ENCODE peak calls at places on chromosomes 2 and 18, in ten cellular contexts. One of them, this sample, is unnamed.

GRCh38 chr2:18379869-18380268 is 180.6 kb downstream of the RDH14 start:
- DNase-seq in coronary artery: no peak
- DNase-seq in fibroblast of villous mesenchyme: no peak
- DNase-seq in astrocyte of the spinal cord: no peak
- DNase-seq in CD8-positive, alpha-beta T cell: no peak
- DNase-seq in astrocyte: no peak
- DNase-seq in HFF-Myc: no peak
- DNase-seq in PC-3: no peak
- DNase-seq in BJ: no peak
- DNase-seq in heart right ventricle: no peak
- DNase-seq in this sample: no peak

GRCh38 chr18:77676901-77677300 is 427.3 kb downstream of the GALR1 start:
- DNase-seq in coronary artery: no peak
- DNase-seq in fibroblast of villous mesenchyme: no peak
- DNase-seq in astrocyte of the spinal cord: no peak
- DNase-seq in CD8-positive, alpha-beta T cell: no peak
- DNase-seq in astrocyte: no peak
- DNase-seq in HFF-Myc: no peak
- DNase-seq in PC-3: no peak
- DNase-seq in BJ: no peak
- DNase-seq in heart right ventricle: no peak
- DNase-seq in this sample: no peak

GRCh38 chr2:152098033-152098797 is 629 bp downstream of the CACNB4 start:
- DNase-seq in coronary artery: no peak
- DNase-seq in fibroblast of villous mesenchyme: peak
- DNase-seq in astrocyte of the spinal cord: no peak
- DNase-seq in CD8-positive, alpha-beta T cell: no peak
- DNase-seq in astrocyte: no peak
- DNase-seq in HFF-Myc: no peak
- DNase-seq in PC-3: peak
- DNase-seq in BJ: no peak
- DNase-seq in heart right ventricle: peak
- DNase-seq in this sample: peak

GRCh38 chr18:74234326-74235171 is 57.2 kb downstream of the CYB5A start:
- DNase-seq in coronary artery: no peak
- DNase-seq in fibroblast of villous mesenchyme: peak
- DNase-seq in astrocyte of the spinal cord: peak
- DNase-seq in CD8-positive, alpha-beta T cell: no peak
- DNase-seq in astrocyte: peak
- DNase-seq in HFF-Myc: no peak
- DNase-seq in PC-3: peak
- DNase-seq in BJ: no peak
- DNase-seq in heart right ventricle: no peak
- DNase-seq in this sample: peak

GRCh38 chr2:150023044-150023443 is 435.5 kb upstream of the MMADHC start:
- DNase-seq in coronary artery: no peak
- DNase-seq in fibroblast of villous mesenchyme: no peak
- DNase-seq in astrocyte of the spinal cord: no peak
- DNase-seq in CD8-positive, alpha-beta T cell: no peak
- DNase-seq in astrocyte: peak
- DNase-seq in HFF-Myc: no peak
- DNase-seq in PC-3: no peak
- DNase-seq in BJ: no peak
- DNase-seq in heart right ventricle: no peak
- DNase-seq in this sample: no peak

GRCh38 chr2:48457227-48457626 is 72.7 kb upstream of the STON1 start:
- DNase-seq in coronary artery: no peak
- DNase-seq in fibroblast of villous mesenchyme: no peak
- DNase-seq in astrocyte of the spinal cord: no peak
- DNase-seq in CD8-positive, alpha-beta T cell: no peak
- DNase-seq in astrocyte: no peak
- DNase-seq in HFF-Myc: no peak
- DNase-seq in PC-3: no peak
- DNase-seq in BJ: no peak
- DNase-seq in heart right ventricle: no peak
- DNase-seq in this sample: no peak

GRCh38 chr2:140472676-140473075 is 1658.1 kb downstream of the LRP1B start:
- DNase-seq in coronary artery: no peak
- DNase-seq in fibroblast of villous mesenchyme: no peak
- DNase-seq in astrocyte of the spinal cord: no peak
- DNase-seq in CD8-positive, alpha-beta T cell: no peak
- DNase-seq in astrocyte: no peak
- DNase-seq in HFF-Myc: no peak
- DNase-seq in PC-3: no peak
- DNase-seq in BJ: no peak
- DNase-seq in heart right ventricle: no peak
- DNase-seq in this sample: no peak

GRCh38 chr2:120568975-120569268 is 166.7 kb upstream of the GLI2 start:
- DNase-seq in coronary artery: no peak
- DNase-seq in fibroblast of villous mesenchyme: no peak
- DNase-seq in astrocyte of the spinal cord: peak
- DNase-seq in CD8-positive, alpha-beta T cell: no peak
- DNase-seq in astrocyte: no peak
- DNase-seq in HFF-Myc: no peak
- DNase-seq in PC-3: no peak
- DNase-seq in BJ: no peak
- DNase-seq in heart right ventricle: no peak
- DNase-seq in this sample: no peak

GRCh38 chr2:119240311-119241204 is 16.9 kb downstream of the STEAP3 start:
- DNase-seq in coronary artery: peak
- DNase-seq in fibroblast of villous mesenchyme: peak
- DNase-seq in astrocyte of the spinal cord: peak
- DNase-seq in CD8-positive, alpha-beta T cell: no peak
- DNase-seq in astrocyte: peak
- DNase-seq in HFF-Myc: peak
- DNase-seq in PC-3: peak
- DNase-seq in BJ: no peak
- DNase-seq in heart right ventricle: peak
- DNase-seq in this sample: peak

GRCh38 chr2:73944714-73945113 is 18.0 kb downstream of the DGUOK start:
- DNase-seq in coronary artery: no peak
- DNase-seq in fibroblast of villous mesenchyme: no peak
- DNase-seq in astrocyte of the spinal cord: no peak
- DNase-seq in CD8-positive, alpha-beta T cell: no peak
- DNase-seq in astrocyte: no peak
- DNase-seq in HFF-Myc: no peak
- DNase-seq in PC-3: no peak
- DNase-seq in BJ: no peak
- DNase-seq in heart right ventricle: no peak
- DNase-seq in this sample: no peak

GRCh38 chr2:120826260-120826648 is 90.6 kb downstream of the GLI2 start:
- DNase-seq in coronary artery: no peak
- DNase-seq in fibroblast of villous mesenchyme: no peak
- DNase-seq in astrocyte of the spinal cord: no peak
- DNase-seq in CD8-positive, alpha-beta T cell: no peak
- DNase-seq in astrocyte: no peak
- DNase-seq in HFF-Myc: no peak
- DNase-seq in PC-3: no peak
- DNase-seq in BJ: no peak
- DNase-seq in heart right ventricle: no peak
- DNase-seq in this sample: no peak

GRCh38 chr18:46452820-46453219 is 204.2 kb downstream of the LOXHD1 start:
- DNase-seq in coronary artery: no peak
- DNase-seq in fibroblast of villous mesenchyme: no peak
- DNase-seq in astrocyte of the spinal cord: peak
- DNase-seq in CD8-positive, alpha-beta T cell: no peak
- DNase-seq in astrocyte: peak
- DNase-seq in HFF-Myc: peak
- DNase-seq in PC-3: peak
- DNase-seq in BJ: no peak
- DNase-seq in heart right ventricle: no peak
- DNase-seq in this sample: no peak

GRCh38 chr2:100235098-100235497 is 87.2 kb downstream of the LONRF2 start:
- DNase-seq in coronary artery: peak
- DNase-seq in fibroblast of villous mesenchyme: no peak
- DNase-seq in astrocyte of the spinal cord: peak
- DNase-seq in CD8-positive, alpha-beta T cell: peak
- DNase-seq in astrocyte: no peak
- DNase-seq in HFF-Myc: no peak
- DNase-seq in PC-3: peak
- DNase-seq in BJ: no peak
- DNase-seq in heart right ventricle: no peak
- DNase-seq in this sample: no peak

GRCh38 chr18:2657788-2658458 is 2.4 kb downstream of the SMCHD1 start:
- DNase-seq in coronary artery: no peak
- DNase-seq in fibroblast of villous mesenchyme: peak
- DNase-seq in astrocyte of the spinal cord: peak
- DNase-seq in CD8-positive, alpha-beta T cell: no peak
- DNase-seq in astrocyte: peak
- DNase-seq in HFF-Myc: peak
- DNase-seq in PC-3: peak
- DNase-seq in BJ: peak
- DNase-seq in heart right ventricle: no peak
- DNase-seq in this sample: peak

GRCh38 chr2:66264354-66264753 is 170.6 kb upstream of the MEIS1 start:
- DNase-seq in coronary artery: no peak
- DNase-seq in fibroblast of villous mesenchyme: no peak
- DNase-seq in astrocyte of the spinal cord: no peak
- DNase-seq in CD8-positive, alpha-beta T cell: no peak
- DNase-seq in astrocyte: no peak
- DNase-seq in HFF-Myc: no peak
- DNase-seq in PC-3: no peak
- DNase-seq in BJ: no peak
- DNase-seq in heart right ventricle: no peak
- DNase-seq in this sample: no peak

GRCh38 chr2:216649573-216649972 is 16.4 kb downstream of the IGFBP2 start:
- DNase-seq in coronary artery: no peak
- DNase-seq in fibroblast of villous mesenchyme: no peak
- DNase-seq in astrocyte of the spinal cord: no peak
- DNase-seq in CD8-positive, alpha-beta T cell: no peak
- DNase-seq in astrocyte: no peak
- DNase-seq in HFF-Myc: no peak
- DNase-seq in PC-3: no peak
- DNase-seq in BJ: no peak
- DNase-seq in heart right ventricle: no peak
- DNase-seq in this sample: no peak

DNA sequence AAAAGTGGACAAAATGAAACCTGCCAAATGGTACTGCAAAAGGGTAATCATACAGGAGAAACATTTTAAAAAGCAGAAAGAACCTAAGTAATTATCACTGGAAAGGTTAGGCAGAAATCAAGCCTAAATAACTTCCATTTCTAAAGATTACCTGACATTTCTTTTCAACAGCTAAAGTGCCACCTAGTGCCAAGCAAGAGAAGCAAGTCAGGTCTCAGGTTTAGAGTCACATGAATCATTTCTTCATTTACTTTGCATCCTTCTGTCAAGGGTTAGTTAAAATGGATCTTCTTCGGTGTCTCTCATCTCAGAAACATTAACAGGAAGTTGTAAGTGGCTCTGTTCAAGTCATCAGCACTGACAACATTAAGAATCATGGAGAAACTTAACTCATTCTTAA is 90.3 kb downstream of the AKAIN1 start:
- DNase-seq in coronary artery: no peak
- DNase-seq in fibroblast of villous mesenchyme: no peak
- DNase-seq in astrocyte of the spinal cord: no peak
- DNase-seq in CD8-positive, alpha-beta T cell: no peak
- DNase-seq in astrocyte: no peak
- DNase-seq in HFF-Myc: no peak
- DNase-seq in PC-3: peak
- DNase-seq in BJ: no peak
- DNase-seq in heart right ventricle: no peak
- DNase-seq in this sample: no peak
- TF ChIP-seq CTCF in coronary artery: no peak
- TF ChIP-seq CTCF in fibroblast of villous mesenchyme: no peak
- TF ChIP-seq CTCF in astrocyte of the spinal cord: no peak
- TF ChIP-seq CTCF in CD8-positive, alpha-beta T cell: no peak
- TF ChIP-seq CTCF in astrocyte: no peak
- TF ChIP-seq CTCF in HFF-Myc: no peak
- TF ChIP-seq CTCF in PC-3: peak
- TF ChIP-seq CTCF in BJ: no peak
- TF ChIP-seq CTCF in heart right ventricle: peak
- TF ChIP-seq CTCF in this sample: no peak

DNA sequence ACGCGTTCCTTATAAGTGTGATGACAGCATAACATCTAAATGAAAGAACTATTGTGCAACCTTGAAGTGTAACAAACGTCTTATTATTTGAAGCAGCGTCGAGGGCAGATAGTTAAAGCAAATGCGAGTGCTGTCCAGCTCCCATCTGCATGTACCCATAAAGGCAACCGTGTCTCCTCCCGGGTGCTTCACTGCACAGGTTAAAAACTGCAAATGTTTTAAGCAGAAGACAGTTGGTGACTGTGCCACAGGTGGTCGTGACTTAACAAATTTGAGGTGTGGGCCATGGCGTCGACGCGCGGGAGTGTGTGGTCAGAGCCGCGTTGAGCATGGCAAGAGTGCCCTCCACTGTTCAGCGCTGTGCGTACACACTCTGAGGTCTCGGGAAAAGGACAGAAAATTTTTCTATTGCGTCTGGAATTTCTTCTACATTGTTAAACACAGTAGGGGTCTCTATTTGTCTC is 6.4 kb downstream of the SALL3 start:
- DNase-seq in coronary artery: no peak
- DNase-seq in fibroblast of villous mesenchyme: no peak
- DNase-seq in astrocyte of the spinal cord: peak
- DNase-seq in CD8-positive, alpha-beta T cell: no peak
- DNase-seq in astrocyte: peak
- DNase-seq in HFF-Myc: no peak
- DNase-seq in PC-3: peak
- DNase-seq in BJ: no peak
- DNase-seq in heart right ventricle: no peak
- DNase-seq in this sample: peak
- H3K4me3 ChIP-seq in coronary artery: no peak
- H3K4me3 ChIP-seq in fibroblast of villous mesenchyme: no peak
- H3K4me3 ChIP-seq in astrocyte of the spinal cord: no peak
- H3K4me3 ChIP-seq in CD8-positive, alpha-beta T cell: no peak
- H3K4me3 ChIP-seq in astrocyte: peak
- H3K4me3 ChIP-seq in HFF-Myc: no peak
- H3K4me3 ChIP-seq in PC-3: no peak
- H3K4me3 ChIP-seq in BJ: no peak
- H3K4me3 ChIP-seq in heart right ventricle: no peak
- H3K4me3 ChIP-seq in this sample: no peak

DNA sequence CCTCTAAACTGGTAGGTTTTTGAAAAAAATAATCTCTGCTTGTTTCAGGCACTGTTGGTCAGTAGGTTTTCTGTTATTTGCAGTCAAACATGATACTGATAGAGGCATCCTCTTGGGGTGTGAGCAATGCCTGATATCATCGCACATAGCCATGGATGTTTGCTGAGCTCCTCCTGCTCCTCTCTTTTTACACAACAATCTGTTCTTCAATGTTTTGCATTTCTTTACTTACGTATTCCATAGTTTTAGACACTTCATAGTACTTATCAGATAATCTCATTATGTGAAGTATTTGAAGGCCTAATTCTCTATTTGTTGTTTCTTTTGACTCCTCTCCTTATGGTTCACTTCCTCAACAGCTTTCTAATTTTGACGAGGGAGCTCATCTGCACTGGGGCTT is 23.0 kb upstream of the HS6ST1 start:
- DNase-seq in coronary artery: no peak
- DNase-seq in fibroblast of villous mesenchyme: no peak
- DNase-seq in astrocyte of the spinal cord: no peak
- DNase-seq in CD8-positive, alpha-beta T cell: no peak
- DNase-seq in astrocyte: no peak
- DNase-seq in HFF-Myc: no peak
- DNase-seq in PC-3: no peak
- DNase-seq in BJ: no peak
- DNase-seq in heart right ventricle: no peak
- DNase-seq in this sample: no peak
- TF ChIP-seq CTCF in coronary artery: no peak
- TF ChIP-seq CTCF in fibroblast of villous mesenchyme: no peak
- TF ChIP-seq CTCF in astrocyte of the spinal cord: no peak
- TF ChIP-seq CTCF in CD8-positive, alpha-beta T cell: no peak
- TF ChIP-seq CTCF in astrocyte: no peak
- TF ChIP-seq CTCF in HFF-Myc: no peak
- TF ChIP-seq CTCF in PC-3: no peak
- TF ChIP-seq CTCF in BJ: no peak
- TF ChIP-seq CTCF in heart right ventricle: no peak
- TF ChIP-seq CTCF in this sample: no peak

GRCh38 chr2:207970138-207970824 is 55.0 kb downstream of the PLEKHM3 start:
- DNase-seq in coronary artery: no peak
- DNase-seq in fibroblast of villous mesenchyme: no peak
- DNase-seq in astrocyte of the spinal cord: no peak
- DNase-seq in CD8-positive, alpha-beta T cell: no peak
- DNase-seq in astrocyte: no peak
- DNase-seq in HFF-Myc: no peak
- DNase-seq in PC-3: no peak
- DNase-seq in BJ: no peak
- DNase-seq in heart right ventricle: no peak
- DNase-seq in this sample: no peak
- H3K4me3 ChIP-seq in coronary artery: no peak
- H3K4me3 ChIP-seq in fibroblast of villous mesenchyme: no peak
- H3K4me3 ChIP-seq in astrocyte of the spinal cord: no peak
- H3K4me3 ChIP-seq in CD8-positive, alpha-beta T cell: no peak
- H3K4me3 ChIP-seq in astrocyte: no peak
- H3K4me3 ChIP-seq in HFF-Myc: no peak
- H3K4me3 ChIP-seq in PC-3: no peak
- H3K4me3 ChIP-seq in BJ: no peak
- H3K4me3 ChIP-seq in heart right ventricle: no peak
- H3K4me3 ChIP-seq in this sample: no peak

This sample was measured in foreskin fibroblast.